ENCODE peak calls at places on chromosomes 11 and 22, in four cellular contexts. V is neural progenitor cell, H is ascending aorta, K is kidney. D is an unnamed sample.

GRCh38 chr11:72411623-72412532 is 22.5 kb downstream of the CLPB start:
- DNase-seq in V (peak), H (peak), K (no peak), D (no peak)

GRCh38 chr11:14589421-14589820 is 54.2 kb upstream of the PDE3B start:
- DNase-seq in H (no peak), V (no peak), K (no peak), D (no peak)

GRCh38 chr11:15938362-15938725 is 418.0 kb downstream of the SOX6 start:
- DNase-seq in H (no peak), V (no peak), K (no peak), D (no peak)

GRCh38 chr11:87203907-87204602 is 166.3 kb downstream of the TMEM135 start:
- DNase-seq in H (no peak), K (no peak), V (no peak), D (no peak)

GRCh38 chr11:62127426-62127825 is 3.6 kb downstream of the INCENP start:
- DNase-seq in V (no peak), K (no peak), H (no peak), D (no peak)

GRCh38 chr11:19451609-19452008 is 210.9 kb upstream of the E2F8 start:
- DNase-seq in V (no peak), H (no peak), K (no peak), D (no peak)

GRCh38 chr11:6531267-6531752 is 34.2 kb downstream of the DNHD1 start:
- DNase-seq in K (no peak), H (no peak), V (peak), D (peak)

GRCh38 chr11:130340671-130341319 is 26.1 kb upstream of the ZBTB44 start:
- DNase-seq in H (no peak), K (no peak), V (no peak), D (no peak)

GRCh38 chr11:27839226-27839913 is 139.1 kb upstream of the BDNF start:
- DNase-seq in H (no peak), V (no peak), K (no peak), D (peak)

GRCh38 chr11:96524475-96524874 is 134.7 kb downstream of the JRKL start:
- DNase-seq in K (no peak), V (no peak), H (no peak), D (peak)

GRCh38 chr11:115927823-115928329 is 423.7 kb upstream of the CADM1 start:
- DNase-seq in H (no peak), K (no peak), V (no peak), D (no peak)

GRCh38 chr11:27234043-27234668 is 128.9 kb downstream of the CCDC34 start:
- DNase-seq in V (peak), H (peak), K (no peak), D (peak)

GRCh38 chr11:9748361-9748970 is 84.6 kb downstream of the SWAP70 start:
- DNase-seq in H (peak), V (peak), K (peak), D (peak)

GRCh38 chr11:15725246-15725645 is 610.5 kb downstream of the INSC start:
- DNase-seq in K (no peak), H (no peak), V (no peak), D (no peak)

GRCh38 chr11:107576497-107577086 is 11.1 kb upstream of the ALKBH8 start:
- DNase-seq in K (no peak), V (peak), H (peak), D (peak)

GRCh38 chr11:88157401-88157800 is 17.8 kb downstream of the RAB38 start:
- DNase-seq in H (no peak), V (no peak), K (no peak), D (no peak)

GRCh38 chr11:1074244-1075221 is at the start of gene MUC2:
- DNase-seq in K (peak), V (no peak), H (peak), D (no peak)

GRCh38 chr11:75516886-75517285 is 8.9 kb downstream of the GDPD5 start:
- DNase-seq in H (no peak), K (no peak), V (no peak), D (no peak)

GRCh38 chr11:32173435-32173834 is 82.6 kb downstream of the RCN1 start:
- DNase-seq in K (peak), V (peak), H (no peak), D (peak)
- TF ChIP-seq CTCF in K (peak), V (peak), H (peak), D (peak)

GRCh38 chr11:30228323-30228884 is 2.4 kb upstream of the FSHB start:
- DNase-seq in K (no peak), V (no peak), H (no peak), D (no peak)
- H3K4me3 ChIP-seq in K (no peak), V (no peak), H (no peak), D (no peak)

GRCh38 chr22:48516571-48516970 is 1311.1 kb downstream of the BRD1 start:
- DNase-seq in V (no peak), K (no peak), H (no peak), D (no peak)

GRCh38 chr22:48513929-48514328 is 1313.7 kb downstream of the BRD1 start:
- DNase-seq in H (no peak), V (no peak), K (no peak), D (no peak)

GRCh38 chr22:48520207-48520606 is 1307.5 kb downstream of the BRD1 start:
- DNase-seq in V (no peak), K (no peak), H (no peak), D (no peak)

GRCh38 chr22:48515571-48516200 is 1312.0 kb downstream of the BRD1 start:
- DNase-seq in H (no peak), V (no peak), K (no peak), D (no peak)

GRCh38 chr22:48517039-48518030 is 1310.3 kb downstream of the BRD1 start:
- DNase-seq in K (no peak), H (no peak), V (peak), D (no peak)
- TF ChIP-seq CTCF in K (no peak), H (no peak), V (peak), D (no peak)

GRCh38 chr11:99791354-99791753 is 770.6 kb downstream of the CNTN5 start:
- DNase-seq in K (no peak), H (no peak), V (no peak), D (no peak)
- H3K4me3 ChIP-seq in K (no peak), H (no peak), V (no peak), D (no peak)

GRCh38 chr11:114256898-114257286 is 39.3 kb upstream of the NNMT start:
- DNase-seq in V (no peak), K (no peak), H (no peak), D (no peak)

GRCh38 chr11:114256176-114256897 is 39.9 kb upstream of the NNMT start:
- DNase-seq in H (no peak), K (no peak), V (peak), D (no peak)

GRCh38 chr11:114258696-114259095 is 37.5 kb upstream of the NNMT start:
- DNase-seq in K (no peak), V (no peak), H (no peak), D (no peak)

GRCh38 chr11:114259124-114259526 is 37.1 kb upstream of the NNMT start:
- DNase-seq in V (no peak), K (no peak), H (no peak), D (no peak)

GRCh38 chr11:114257621-114258558 is 38.3 kb upstream of the NNMT start:
- DNase-seq in K (no peak), V (peak), H (peak), D (no peak)
- TF ChIP-seq CTCF in K (peak), V (peak), H (peak), D (peak)

DNA sequence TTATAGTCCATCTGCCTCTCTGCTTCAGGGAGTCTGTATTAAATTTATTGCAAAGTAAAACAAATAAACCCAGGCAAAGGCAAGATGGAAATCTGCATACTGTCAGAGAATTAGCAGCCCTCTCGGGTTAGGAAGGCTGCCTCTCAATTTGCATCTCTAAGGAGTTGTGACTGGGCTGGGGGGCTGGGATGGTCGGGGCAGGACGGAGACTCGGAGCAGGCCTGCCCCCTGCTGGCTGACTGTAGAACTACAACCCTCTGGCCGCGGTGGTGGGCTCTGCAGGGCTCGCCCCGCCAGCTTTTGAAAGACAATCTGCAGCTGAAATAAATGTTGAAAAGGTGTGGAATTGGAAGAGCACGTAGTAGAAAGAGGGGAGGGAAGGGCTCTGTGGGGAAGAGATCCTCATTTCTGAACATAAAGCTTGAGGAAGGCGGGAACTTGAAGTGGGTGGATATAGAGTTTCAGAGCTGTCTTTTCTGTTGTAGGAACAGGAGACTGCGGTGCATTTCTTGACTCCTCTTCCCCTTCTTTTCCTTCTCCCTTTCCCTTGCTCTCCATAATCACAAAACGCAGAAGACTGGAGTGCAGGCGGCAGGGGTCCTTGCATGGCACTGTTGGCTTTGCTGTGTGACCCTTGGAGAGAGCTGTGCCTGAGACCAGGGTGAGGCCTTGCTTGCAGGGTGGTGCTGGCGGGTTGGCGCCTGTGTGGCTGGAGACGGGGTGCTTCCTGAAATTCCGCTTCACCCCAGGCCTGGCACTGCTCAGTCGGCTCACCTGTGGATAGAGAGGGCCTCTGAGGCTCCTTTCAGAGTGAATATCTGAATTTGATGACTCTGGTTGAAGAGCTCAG is 22.6 kb upstream of the PKNOX2 start:
- DNase-seq in V (peak), H (peak), K (no peak), D (peak)
- H3K4me3 ChIP-seq in V (peak), H (no peak), K (no peak), D (no peak)

GRCh38 chr11:103257360-103257759 is 148.1 kb downstream of the DYNC2H1 start:
- DNase-seq in K (no peak), H (no peak), V (peak), D (peak)
- TF ChIP-seq CTCF in K (peak), H (no peak), V (peak), D (peak)

DNA sequence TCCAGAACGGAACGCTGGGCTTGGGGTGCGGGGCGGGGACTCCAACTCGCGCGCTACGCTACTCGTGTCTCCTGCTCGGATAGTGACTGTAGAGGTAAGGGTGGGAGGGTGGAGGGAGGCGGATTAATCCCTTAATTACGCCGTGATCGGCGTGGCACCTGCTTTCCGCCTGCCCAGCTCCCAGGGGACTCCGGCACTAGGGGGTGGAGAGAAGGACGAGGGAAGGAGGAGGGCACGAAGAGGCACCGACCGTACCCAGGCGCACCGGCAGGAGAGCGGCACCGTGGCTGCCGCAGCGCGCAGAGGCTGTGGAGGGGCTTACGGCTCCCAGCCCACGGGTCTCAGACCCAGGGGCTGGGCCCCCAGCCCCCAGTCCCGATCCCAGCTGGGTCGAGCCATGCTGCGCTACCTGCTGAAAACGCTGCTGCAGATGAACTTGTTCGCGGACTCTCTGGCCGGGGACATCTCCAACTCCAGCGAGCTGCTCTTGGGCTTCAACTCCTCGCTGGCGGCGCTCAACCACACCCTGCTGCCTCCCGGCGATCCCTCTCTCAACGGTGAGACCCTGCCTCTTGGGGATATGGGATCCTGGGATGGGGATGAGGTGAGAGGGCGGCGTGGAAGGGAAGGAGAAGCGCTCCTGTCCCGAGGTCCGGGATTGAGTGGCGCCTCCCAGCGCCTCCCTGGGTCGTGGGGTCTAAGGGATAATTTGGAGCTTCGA is at the start of gene ROBO3:
- DNase-seq in K (peak), V (peak), H (no peak), D (no peak)
- H3K4me3 ChIP-seq in K (no peak), V (peak), H (peak), D (peak)